ENCODE peak calls at places on chromosomes 12 and 14, in ten cellular contexts. C is fibroblast of lung, A is GM23338, G is body of pancreas, M is foreskin fibroblast, Z is HL-60, O is aorta, F is AG04450, E is skeletal muscle cell, L is ovary. Q is an unnamed sample.

GRCh38 chr12:14833336-14833735 is 10.0 kb downstream of the ART4 start:
- DNase-seq in F (no peak), O (no peak), A (no peak), C (no peak), E (no peak), M (no peak), G (no peak), L (no peak), Z (no peak), Q (no peak)

GRCh38 chr12:68855771-68856170 is 47.8 kb downstream of the MDM2 start:
- DNase-seq in M (no peak), C (no peak), E (no peak), Z (no peak), F (no peak), G (no peak), L (no peak), O (no peak), A (no peak), Q (no peak)

GRCh38 chr14:81337073-81337472 is 63.1 kb downstream of the STON2 start:
- DNase-seq in A (no peak), Z (no peak), L (no peak), F (no peak), C (no peak), O (no peak), G (no peak), E (no peak), M (no peak), Q (no peak)

GRCh38 chr14:25037032-25037431 is 12.9 kb downstream of the STXBP6 start:
- DNase-seq in G (no peak), O (no peak), L (no peak), M (no peak), E (no peak), F (no peak), A (no peak), Z (no peak), C (no peak), Q (no peak)

GRCh38 chr14:105126126-105126969 is 42.2 kb downstream of the JAG2 start:
- DNase-seq in E (no peak), G (no peak), M (no peak), C (no peak), O (no peak), L (no peak), Z (no peak), F (no peak), A (no peak), Q (no peak)

GRCh38 chr14:32724864-32725550 is 213.7 kb upstream of the NPAS3 start:
- DNase-seq in Z (no peak), G (no peak), E (peak; percentile 67), F (no peak), C (peak; percentile 79), O (no peak), M (peak; percentile 37), A (peak; percentile 15), L (no peak), Q (no peak)

GRCh38 chr12:1644523-1645438 is 15.8 kb downstream of the WNT5B start:
- DNase-seq in E (peak; percentile 36), O (peak; percentile 91), F (peak; percentile 55), A (no peak), M (peak; percentile 80), L (peak; percentile 82), Z (no peak), G (peak; percentile 83), C (peak; percentile 89), Q (no peak)

GRCh38 chr14:74886001-74886400 is 4.3 kb downstream of the DLST start:
- DNase-seq in Z (no peak), O (no peak), C (peak; percentile 92), M (peak; percentile 92), A (peak; percentile 95), G (no peak), L (no peak), F (peak; percentile 92), E (peak; percentile 90), Q (no peak)

GRCh38 chr12:94269316-94269999 is 121.1 kb downstream of the PLXNC1 start:
- DNase-seq in M (no peak), F (no peak), A (no peak), O (no peak), E (no peak), G (no peak), Z (no peak), C (no peak), L (no peak), Q (peak; percentile 38)

GRCh38 chr14:93337143-93337753 is 4.4 kb upstream of the BTBD7 start:
- DNase-seq in A (peak; percentile 51), O (no peak), Z (no peak), C (no peak), G (no peak), L (no peak), E (no peak), F (no peak), M (no peak), Q (peak; percentile 26)

GRCh38 chr12:103379670-103380069 is 116.1 kb downstream of the C12orf42 start:
- DNase-seq in Z (no peak), E (no peak), A (no peak), O (no peak), G (no peak), F (no peak), L (no peak), M (no peak), C (no peak), Q (no peak)

GRCh38 chr14:23566782-23567185 is 807 bp downstream of the AP1G2 start:
- DNase-seq in C (peak; percentile 28), F (no peak), Z (no peak), L (no peak), M (no peak), A (no peak), O (no peak), E (no peak), G (peak; percentile 86), Q (no peak)
- H3K4me3 ChIP-seq in C (peak overlapping the region; percentile 70), F (peak overlapping the region; percentile 66), Z (peak overlapping the region; percentile 53), L (peak overlapping the region; percentile 73), M (peak overlapping the region; percentile 65), A (peak overlapping the region; percentile 80), O (peak overlapping the region; percentile 43), E (peak overlapping the region; percentile 59), G (peak overlapping the region; percentile 47), Q (peak overlapping the region; percentile 68)

GRCh38 chr12:11727133-11727664 is 77.7 kb downstream of the ETV6 start:
- DNase-seq in L (no peak), A (no peak), C (no peak), Z (no peak), F (no peak), E (no peak), O (no peak), M (no peak), G (no peak), Q (peak; percentile 57)
- H3K4me3 ChIP-seq in L (no peak overlapping the region), A (no peak overlapping the region), C (no peak overlapping the region), Z (no peak overlapping the region), F (no peak overlapping the region), E (no peak overlapping the region), O (no peak overlapping the region), M (no peak overlapping the region), G (no peak overlapping the region), Q (no peak overlapping the region)

GRCh38 chr12:11895421-11896064 is 175.2 kb upstream of the BCL2L14 start:
- DNase-seq in L (no peak), E (no peak), C (no peak), F (no peak), A (no peak), G (no peak), O (no peak), M (no peak), Z (no peak), Q (no peak)
- H3K4me3 ChIP-seq in L (no peak overlapping the region), E (no peak overlapping the region), C (no peak overlapping the region), F (no peak overlapping the region), A (no peak overlapping the region), G (no peak overlapping the region), O (no peak overlapping the region), M (no peak overlapping the region), Z (no peak overlapping the region), Q (no peak overlapping the region)

GRCh38 chr12:75480469-75480949 is at the start of gene GLIPR1:
- DNase-seq in Z (peak; percentile 55), A (no peak), M (peak; percentile 98), L (peak; percentile 70), G (peak; percentile 61), O (peak; percentile 88), F (peak; percentile 97), C (peak; percentile 100), E (peak; percentile 97), Q (peak; percentile 91)

GRCh38 chr12:75481013-75481705 is 604 bp downstream of the GLIPR1 start:
- DNase-seq in A (no peak), O (no peak), C (peak; percentile 62), F (no peak), E (no peak), G (no peak), Z (no peak), M (peak; percentile 46), L (no peak), Q (peak; percentile 33)

GRCh38 chr12:75478395-75478794 is 2.2 kb upstream of the GLIPR1 start:
- DNase-seq in C (peak; percentile 82), M (peak; percentile 62), L (no peak), A (no peak), Z (no peak), E (peak; percentile 49), O (no peak), G (no peak), F (no peak), Q (peak; percentile 35)

GRCh38 chr12:75481774-75482173 is 1.2 kb downstream of the GLIPR1 start:
- DNase-seq in F (no peak), A (no peak), L (no peak), E (peak; percentile 54), O (no peak), G (no peak), Z (peak; percentile 71), C (peak; percentile 90), M (peak; percentile 50), Q (no peak)

GRCh38 chr12:75479963-75480461 is 543 bp upstream of the GLIPR1 start:
- DNase-seq in F (no peak), Z (no peak), E (peak; percentile 56), C (peak; percentile 86), L (no peak), G (no peak), A (no peak), O (no peak), M (peak; percentile 64), Q (peak; percentile 60)
- H3K4me3 ChIP-seq in F (peak overlapping the region; percentile 23), Z (no peak overlapping the region), E (peak overlapping the region; percentile 27), C (peak overlapping the region; percentile 93), L (peak overlapping the region; percentile 50), G (no peak overlapping the region), A (no peak overlapping the region), O (peak overlapping the region; percentile 67), M (peak overlapping the region; percentile 71), Q (peak overlapping the region; percentile 85)

DNA sequence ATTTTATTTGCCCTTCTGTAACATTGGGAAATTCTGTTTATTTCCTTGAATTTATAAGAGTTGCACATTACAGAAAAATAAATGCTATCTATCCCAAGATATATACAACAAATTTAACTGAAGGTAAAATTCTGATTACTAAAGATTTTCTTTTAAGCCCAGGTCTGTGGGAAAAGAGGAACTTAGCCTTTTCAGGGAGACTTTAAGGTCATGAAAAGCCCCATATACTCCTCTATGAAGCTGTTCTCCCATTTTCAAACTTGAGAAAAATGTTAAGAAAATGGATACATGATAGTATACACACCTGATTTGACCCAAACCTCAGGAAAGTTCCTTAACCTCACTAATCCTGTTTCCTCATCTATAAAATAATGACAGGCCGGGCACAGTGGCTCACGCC is 7.1 kb downstream of the SINHCAF start:
- DNase-seq in M (no peak), C (no peak), Z (no peak), L (no peak), A (no peak), E (no peak), O (no peak), F (no peak), G (no peak), Q (no peak)
- H3K4me3 ChIP-seq in M (no peak overlapping the region), C (no peak overlapping the region), Z (no peak overlapping the region), L (no peak overlapping the region), A (peak overlapping the region; percentile 93), E (no peak overlapping the region), O (no peak overlapping the region), F (no peak overlapping the region), G (no peak overlapping the region), Q (peak overlapping the region; percentile 94)